ENCODE peak calls at places on chromosomes 1 and 21, in ten cellular contexts. I is Daoy; C is left ventricle myocardium inferior; Q is stimulated activated CD4-positive, alpha-beta T cell treated with anti-CD3 and anti-CD28 coated beads, TNF-alpha, amount 100 ng/mL, for 4 hours; Y is memory B cell; N is EL; V is fibroblast of villous mesenchyme; W is mesenteric fat pad; G is AG08396; M is anterior cingulate cortex. D is an unnamed sample.

GRCh38 chr1:34354367-34354766 is 177.7 kb downstream of the C1orf94 start:
- DNase-seq in Y (no peak), N (no peak), I (no peak), V (no peak), W (no peak), M (no peak), C (no peak), Q (no peak), G (no peak), D (no peak)

GRCh38 chr1:152519876-152520275 is 5.6 kb downstream of the CRCT1 start:
- DNase-seq in C (no peak), V (no peak), W (no peak), N (no peak), G (no peak), M (no peak), Y (no peak), I (no peak), Q (no peak), D (no peak)

GRCh38 chr1:10733967-10734366 is 62.5 kb downstream of the CASZ1 start:
- DNase-seq in M (no peak), N (no peak), I (no peak), G (no peak), Y (no peak), V (no peak), C (no peak), Q (no peak), W (no peak), D (no peak)

GRCh38 chr1:54318415-54318814 is 87.8 kb downstream of the SSBP3 start:
- DNase-seq in G (no peak), M (no peak), C (no peak), W (no peak), I (no peak), Y (no peak), N (no peak), Q (no peak), V (no peak), D (no peak)

GRCh38 chr1:151006331-151007052 is at the start of gene MINDY1:
- DNase-seq in Q (no peak), V (peak; percentile 91), I (peak; percentile 86), M (no peak), G (peak; percentile 84), N (peak; percentile 85), C (peak; percentile 49), Y (peak; percentile 32), W (no peak), D (peak; percentile 47)

GRCh38 chr1:223745731-223746130 is 33.4 kb downstream of the CAPN2 start:
- DNase-seq in I (no peak), G (peak; percentile 39), C (no peak), N (peak; percentile 38), Q (no peak), W (no peak), V (no peak), M (no peak), Y (no peak), D (no peak)

GRCh38 chr21:34129039-34129891 is 55.9 kb downstream of the MRPS6 start:
- DNase-seq in W (no peak), Q (peak; percentile 35), I (peak; percentile 74), G (peak; percentile 56), N (peak; percentile 78), C (peak; percentile 58), Y (no peak), V (peak; percentile 94), M (peak; percentile 31), D (no peak)

GRCh38 chr1:12314328-12314903 is 84.6 kb downstream of the VPS13D start:
- DNase-seq in N (peak; percentile 12), C (no peak), Y (no peak), V (peak; percentile 44), G (peak; percentile 13), M (no peak), I (no peak), W (no peak), Q (no peak), D (no peak)

GRCh38 chr1:226217273-226217672 is 6.2 kb upstream of the MIXL1 start:
- DNase-seq in Y (no peak), C (no peak), N (peak; percentile 22), I (peak; percentile 28), M (no peak), V (peak; percentile 8), G (no peak), Q (no peak), W (no peak), D (no peak)

GRCh38 chr1:243294723-243295121 is 38.9 kb downstream of the SDCCAG8 start:
- DNase-seq in W (no peak), V (peak; percentile 62), C (no peak), I (no peak), N (peak; percentile 54), M (no peak), Q (no peak), Y (no peak), G (peak; percentile 15), D (no peak)

GRCh38 chr1:156499703-156500577 is 635 bp downstream of the MEF2D start:
- DNase-seq in N (peak; percentile 28), V (peak; percentile 68), M (no peak), W (no peak), Y (peak; percentile 51), I (peak; percentile 29), C (peak; percentile 78), Q (no peak), G (no peak), D (peak; percentile 81)

GRCh38 chr1:36109041-36109679 is 15.9 kb downstream of the COL8A2 start:
- DNase-seq in Q (no peak), N (peak; percentile 89), I (peak; percentile 95), G (peak; percentile 85), W (no peak), Y (no peak), V (peak; percentile 86), M (no peak), C (no peak), D (no peak)

GRCh38 chr1:204417231-204417997 is 5.8 kb upstream of the PPP1R15B start:
- DNase-seq in Q (no peak), I (peak; percentile 95), Y (no peak), W (no peak), V (peak; percentile 99), N (peak; percentile 99), C (peak; percentile 32), M (peak; percentile 8), G (peak; percentile 84), D (peak; percentile 10)

GRCh38 chr1:171220551-171221175 is 27.6 kb upstream of the FMO1 start:
- DNase-seq in I (no peak), Q (no peak), C (no peak), G (peak; percentile 9), M (no peak), V (peak; percentile 33), Y (no peak), N (peak; percentile 35), W (no peak), D (no peak)

GRCh38 chr1:246005067-246005466 is 502.0 kb downstream of the SMYD3 start:
- DNase-seq in N (peak; percentile 95), V (peak; percentile 98), Y (no peak), Q (no peak), W (no peak), I (peak; percentile 87), M (no peak), G (peak; percentile 86), C (no peak), D (no peak)

GRCh38 chr1:45009296-45009865 is 1.7 kb downstream of the HECTD3 start:
- DNase-seq in N (no peak), V (no peak), M (no peak), I (no peak), C (no peak), W (no peak), G (no peak), Y (no peak), Q (no peak), D (no peak)

GRCh38 chr1:239814306-239814881 is 277.3 kb upstream of the FMN2 start:
- DNase-seq in Y (no peak), Q (no peak), M (no peak), C (no peak), I (peak; percentile 88), W (no peak), G (peak; percentile 18), V (peak; percentile 31), N (peak; percentile 94), D (no peak)

GRCh38 chr1:65491472-65491871 is 71.0 kb downstream of the LEPR start:
- DNase-seq in I (no peak), Q (no peak), W (no peak), V (no peak), C (no peak), M (no peak), N (no peak), G (no peak), Y (no peak), D (no peak)

GRCh38 chr1:11838349-11839272 is 9.0 kb downstream of the NPPA start:
- DNase-seq in M (peak; percentile 36), C (peak; percentile 69), I (peak; percentile 74), Y (peak; percentile 72), W (peak; percentile 93), V (peak; percentile 56), G (peak; percentile 91), Q (peak; percentile 57), N (peak; percentile 61), D (peak; percentile 27)

GRCh38 chr1:65449214-65449823 is 28.9 kb downstream of the LEPR start:
- DNase-seq in Y (no peak), Q (no peak), V (no peak), I (no peak), G (no peak), W (no peak), N (no peak), C (no peak), M (no peak), D (no peak)

GRCh38 chr1:173205146-173206051 is 1.7 kb downstream of the TNFSF4 start:
- DNase-seq in Y (no peak), V (peak; percentile 97), Q (peak; percentile 2), M (no peak), W (no peak), I (peak; percentile 22), N (peak; percentile 31), G (no peak), C (no peak), D (no peak)

D was measured in substantia nigra.